ENCODE peak calls at places on chromosome 18, in seven cellular contexts. Z, E, U, O, F, Y and V are unnamed samples.

GRCh38 chr18:12857215-12857924 is 26.7 kb downstream of the PTPN2 start:
- DNase-seq in F (no peak), Z (no peak), O (peak), Y (no peak), U (no peak), E (no peak), V (no peak)

GRCh38 chr18:12029786-12030571 is 48.7 kb downstream of the IMPA2 start:
- DNase-seq in Y (no peak), F (no peak), U (no peak), Z (no peak), O (no peak), E (no peak), V (no peak)

GRCh38 chr18:55999641-56000040 is 411.6 kb upstream of the TCF4 start:
- DNase-seq in Y (no peak), E (no peak), U (no peak), Z (peak), F (no peak), O (no peak), V (no peak)

GRCh38 chr18:9700261-9700796 is 7.8 kb upstream of the RAB31 start:
- DNase-seq in O (no peak), F (no peak), Z (no peak), Y (no peak), E (no peak), U (no peak), V (no peak)

GRCh38 chr18:54506516-54507261 is 84.4 kb upstream of the DYNAP start:
- DNase-seq in E (no peak), Y (no peak), F (no peak), U (no peak), Z (no peak), O (no peak), V (no peak)

GRCh38 chr18:79507546-79508480 is 112.1 kb downstream of the NFATC1 start:
- DNase-seq in O (no peak), E (peak), F (no peak), U (peak), Z (peak), Y (peak), V (peak)

GRCh38 chr18:21359746-21360145 is 117.7 kb downstream of the GREB1L start:
- DNase-seq in Y (no peak), Z (no peak), F (no peak), O (no peak), E (no peak), U (no peak), V (no peak)

GRCh38 chr18:48680871-48681270 is 142.0 kb downstream of the CTIF start:
- DNase-seq in E (peak), Z (no peak), F (no peak), O (no peak), U (peak), Y (peak), V (no peak)

GRCh38 chr18:79949571-79950439 is 1.6 kb downstream of the SLC66A2 start:
- DNase-seq in F (no peak), O (peak), Y (peak), U (no peak), E (peak), Z (peak), V (no peak)

GRCh38 chr18:5475252-5475651 is 68.5 kb downstream of the EPB41L3 start:
- DNase-seq in F (no peak), O (no peak), Y (no peak), Z (no peak), U (no peak), E (no peak), V (no peak)

GRCh38 chr18:39938678-39939077 is 2016.4 kb upstream of the PIK3C3 start:
- DNase-seq in Y (no peak), Z (no peak), O (no peak), F (no peak), U (no peak), E (no peak), V (no peak)

GRCh38 chr18:70419526-70419925 is 130.7 kb downstream of the SOCS6 start:
- DNase-seq in F (no peak), E (no peak), O (no peak), Z (peak), U (peak), Y (no peak), V (no peak)

GRCh38 chr18:64330976-64331375 is 182.1 kb upstream of the LINC00305 start:
- DNase-seq in U (no peak), Z (no peak), O (no peak), F (no peak), Y (no peak), E (no peak), V (no peak)

GRCh38 chr18:73563345-73563744 is 584.3 kb downstream of the FBXO15 start:
- DNase-seq in Y (no peak), E (no peak), O (no peak), Z (peak), U (peak), F (no peak), V (no peak)

GRCh38 chr18:24408496-24408895 is 10.9 kb upstream of the OSBPL1A start:
- DNase-seq in E (no peak), O (no peak), Y (no peak), U (no peak), F (no peak), Z (no peak), V (no peak)

GRCh38 chr18:24414349-24415003 is 12.0 kb upstream of the IMPACT start:
- DNase-seq in O (peak), F (no peak), U (no peak), E (no peak), Y (no peak), Z (no peak), V (no peak)

GRCh38 chr18:24417465-24417864 is 9.0 kb upstream of the IMPACT start:
- DNase-seq in O (no peak), U (no peak), E (no peak), F (no peak), Z (no peak), Y (no peak), V (no peak)

GRCh38 chr18:24413148-24413547 is 13.3 kb upstream of the IMPACT start:
- DNase-seq in U (no peak), O (no peak), Z (peak), Y (no peak), E (no peak), F (no peak), V (no peak)
- TF ChIP-seq CTCF in U (peak), O (no peak), Z (peak), Y (no peak), E (no peak), F (no peak), V (peak)

GRCh38 chr18:31213641-31214040 is 51.0 kb upstream of the DSC1 start:
- DNase-seq in Z (no peak), Y (no peak), E (no peak), F (no peak), U (no peak), O (no peak), V (no peak)
- TF ChIP-seq CTCF in Z (no peak), Y (no peak), E (no peak), F (no peak), U (no peak), O (no peak), V (no peak)

GRCh38 chr18:58608216-58608615 is 20.7 kb downstream of the ALPK2 start:
- DNase-seq in O (no peak), U (no peak), F (no peak), Z (no peak), Y (no peak), E (no peak), V (no peak)

GRCh38 chr18:58612239-58613055 is 16.4 kb downstream of the ALPK2 start:
- DNase-seq in O (no peak), Z (no peak), F (no peak), U (no peak), E (no peak), Y (no peak), V (no peak)

GRCh38 chr18:58606236-58606635 is 22.7 kb downstream of the ALPK2 start:
- DNase-seq in F (no peak), U (no peak), O (no peak), Y (no peak), Z (no peak), E (no peak), V (no peak)

GRCh38 chr18:58611471-58612131 is 17.3 kb downstream of the ALPK2 start:
- DNase-seq in F (no peak), Y (no peak), O (no peak), U (peak), Z (no peak), E (no peak), V (no peak)

GRCh38 chr18:58609536-58609993 is 19.3 kb downstream of the ALPK2 start:
- DNase-seq in E (no peak), Z (no peak), Y (no peak), O (peak), F (no peak), U (no peak), V (no peak)
- TF ChIP-seq CTCF in E (no peak), Z (no peak), Y (no peak), O (no peak), F (no peak), U (no peak), V (no peak)

DNA sequence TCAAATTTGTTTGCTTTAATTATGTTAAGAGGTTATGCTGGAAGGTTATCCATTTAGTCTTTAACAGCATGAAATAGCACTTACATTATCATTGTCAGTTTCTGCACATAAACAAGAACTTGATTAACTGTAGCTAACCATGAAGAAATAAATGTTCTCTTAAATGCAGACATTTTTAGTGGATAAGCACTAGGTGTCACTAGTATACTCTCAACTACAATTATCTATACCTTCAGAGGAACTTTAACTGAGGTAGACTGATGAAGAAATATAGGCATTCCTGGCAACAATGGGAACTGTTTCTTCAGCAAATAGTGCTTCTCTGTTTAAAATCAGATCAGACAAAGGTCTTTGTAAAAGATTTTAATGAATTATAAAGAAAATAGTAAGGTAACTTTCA is 178.8 kb upstream of the CHST9 start:
- DNase-seq in Y (no peak), E (no peak), O (no peak), F (no peak), U (peak), Z (no peak), V (no peak)
- TF ChIP-seq CTCF in Y (no peak), E (no peak), O (peak), F (peak), U (peak), Z (no peak), V (peak)

GRCh38 chr18:22846088-22846683 is 86.9 kb upstream of the RBBP8 start:
- DNase-seq in Y (no peak), E (no peak), O (peak), F (peak), Z (peak), U (no peak), V (no peak)
- TF ChIP-seq CTCF in Y (no peak), E (peak), O (no peak), F (peak), Z (peak), U (peak), V (peak)

GRCh38 chr18:23779696-23780303 is 90.5 kb downstream of the LAMA3 start:
- DNase-seq in Z (peak), O (no peak), U (peak), E (no peak), Y (no peak), F (peak), V (peak)
- TF ChIP-seq CTCF in Z (no peak), O (no peak), U (no peak), E (no peak), Y (no peak), F (no peak), V (no peak)